ENCODE peak calls at places on chromosomes 13 and 19, in four cellular contexts. One of them, this sample, is unnamed.

GRCh38 chr13:32045537-32045936 is 14.0 kb downstream of the FRY start:
- DNase-seq in cardiac muscle cell: no peak
- DNase-seq in stimulated activated CD8-positive, alpha-beta memory T cell treated with anti-CD3 and anti-CD28 coated beads, Interleukin-4, amount 100 ng/mL, for 4 hours: no peak
- DNase-seq in fibroblast of the conjunctiva: no peak
- DNase-seq in this sample: no peak

GRCh38 chr19:31037311-31037710 is 311.9 kb downstream of the TSHZ3 start:
- DNase-seq in cardiac muscle cell: no peak
- DNase-seq in stimulated activated CD8-positive, alpha-beta memory T cell treated with anti-CD3 and anti-CD28 coated beads, Interleukin-4, amount 100 ng/mL, for 4 hours: no peak
- DNase-seq in fibroblast of the conjunctiva: no peak
- DNase-seq in this sample: no peak

GRCh38 chr13:85985791-85986190 is 186.6 kb upstream of the SLITRK6 start:
- DNase-seq in fibroblast of the conjunctiva: peak; percentile 27
- DNase-seq in cardiac muscle cell: no peak
- DNase-seq in stimulated activated CD8-positive, alpha-beta memory T cell treated with anti-CD3 and anti-CD28 coated beads, Interleukin-4, amount 100 ng/mL, for 4 hours: no peak
- DNase-seq in this sample: no peak

GRCh38 chr19:49355890-49356289 is 6.3 kb downstream of the TEAD2 start:
- DNase-seq in fibroblast of the conjunctiva: no peak
- DNase-seq in stimulated activated CD8-positive, alpha-beta memory T cell treated with anti-CD3 and anti-CD28 coated beads, Interleukin-4, amount 100 ng/mL, for 4 hours: no peak
- DNase-seq in cardiac muscle cell: no peak
- DNase-seq in this sample: no peak

GRCh38 chr13:44755872-44756271 is 179.7 kb upstream of the TSC22D1 start:
- DNase-seq in cardiac muscle cell: no peak
- DNase-seq in stimulated activated CD8-positive, alpha-beta memory T cell treated with anti-CD3 and anti-CD28 coated beads, Interleukin-4, amount 100 ng/mL, for 4 hours: no peak
- DNase-seq in fibroblast of the conjunctiva: no peak
- DNase-seq in this sample: no peak

GRCh38 chr13:73673931-73674330 is 460.3 kb downstream of the KLF12 start:
- DNase-seq in fibroblast of the conjunctiva: no peak
- DNase-seq in cardiac muscle cell: no peak
- DNase-seq in stimulated activated CD8-positive, alpha-beta memory T cell treated with anti-CD3 and anti-CD28 coated beads, Interleukin-4, amount 100 ng/mL, for 4 hours: no peak
- DNase-seq in this sample: no peak

GRCh38 chr19:1673645-1674292 is 21.4 kb upstream of the TCF3 start:
- DNase-seq in fibroblast of the conjunctiva: no peak
- DNase-seq in cardiac muscle cell: no peak
- DNase-seq in stimulated activated CD8-positive, alpha-beta memory T cell treated with anti-CD3 and anti-CD28 coated beads, Interleukin-4, amount 100 ng/mL, for 4 hours: no peak
- DNase-seq in this sample: no peak

GRCh38 chr13:103067751-103068563 is 1.7 kb upstream of the SLC10A2 start:
- DNase-seq in stimulated activated CD8-positive, alpha-beta memory T cell treated with anti-CD3 and anti-CD28 coated beads, Interleukin-4, amount 100 ng/mL, for 4 hours: no peak
- DNase-seq in fibroblast of the conjunctiva: no peak
- DNase-seq in cardiac muscle cell: peak; percentile 34
- DNase-seq in this sample: no peak

GRCh38 chr19:55172741-55173140 is 6.3 kb upstream of the DNAAF3 start:
- DNase-seq in fibroblast of the conjunctiva: no peak
- DNase-seq in cardiac muscle cell: no peak
- DNase-seq in stimulated activated CD8-positive, alpha-beta memory T cell treated with anti-CD3 and anti-CD28 coated beads, Interleukin-4, amount 100 ng/mL, for 4 hours: no peak
- DNase-seq in this sample: no peak

GRCh38 chr13:35785563-35786327 is 309.3 kb upstream of the MAB21L1 start:
- DNase-seq in cardiac muscle cell: no peak
- DNase-seq in fibroblast of the conjunctiva: no peak
- DNase-seq in stimulated activated CD8-positive, alpha-beta memory T cell treated with anti-CD3 and anti-CD28 coated beads, Interleukin-4, amount 100 ng/mL, for 4 hours: no peak
- DNase-seq in this sample: no peak

GRCh38 chr13:111540486-111540885 is 220.0 kb downstream of the TEX29 start:
- DNase-seq in cardiac muscle cell: no peak
- DNase-seq in stimulated activated CD8-positive, alpha-beta memory T cell treated with anti-CD3 and anti-CD28 coated beads, Interleukin-4, amount 100 ng/mL, for 4 hours: no peak
- DNase-seq in fibroblast of the conjunctiva: no peak
- DNase-seq in this sample: no peak

GRCh38 chr19:27759896-27760295 is 1453.1 kb downstream of the UQCRFS1 start:
- DNase-seq in fibroblast of the conjunctiva: no peak
- DNase-seq in stimulated activated CD8-positive, alpha-beta memory T cell treated with anti-CD3 and anti-CD28 coated beads, Interleukin-4, amount 100 ng/mL, for 4 hours: no peak
- DNase-seq in cardiac muscle cell: peak; percentile 0
- DNase-seq in this sample: no peak

GRCh38 chr13:33213024-33213795 is 72.3 kb downstream of the STARD13 start:
- DNase-seq in stimulated activated CD8-positive, alpha-beta memory T cell treated with anti-CD3 and anti-CD28 coated beads, Interleukin-4, amount 100 ng/mL, for 4 hours: no peak
- DNase-seq in fibroblast of the conjunctiva: no peak
- DNase-seq in cardiac muscle cell: no peak
- DNase-seq in this sample: no peak

GRCh38 chr19:37217533-37217854 is 520 bp upstream of the ZNF383 start:
- DNase-seq in cardiac muscle cell: no peak
- DNase-seq in fibroblast of the conjunctiva: no peak
- DNase-seq in stimulated activated CD8-positive, alpha-beta memory T cell treated with anti-CD3 and anti-CD28 coated beads, Interleukin-4, amount 100 ng/mL, for 4 hours: no peak
- DNase-seq in this sample: no peak

GRCh38 chr13:113319371-113319770 is 22.3 kb downstream of the LAMP1 start:
- DNase-seq in stimulated activated CD8-positive, alpha-beta memory T cell treated with anti-CD3 and anti-CD28 coated beads, Interleukin-4, amount 100 ng/mL, for 4 hours: no peak
- DNase-seq in fibroblast of the conjunctiva: no peak
- DNase-seq in cardiac muscle cell: no peak
- DNase-seq in this sample: no peak

GRCh38 chr13:32285633-32285965 is 29.6 kb downstream of the ZAR1L start:
- DNase-seq in fibroblast of the conjunctiva: no peak
- DNase-seq in cardiac muscle cell: no peak
- DNase-seq in stimulated activated CD8-positive, alpha-beta memory T cell treated with anti-CD3 and anti-CD28 coated beads, Interleukin-4, amount 100 ng/mL, for 4 hours: no peak
- DNase-seq in this sample: no peak

GRCh38 chr13:80010846-80011245 is 330.1 kb downstream of the SPRY2 start:
- DNase-seq in fibroblast of the conjunctiva: no peak
- DNase-seq in cardiac muscle cell: no peak
- DNase-seq in stimulated activated CD8-positive, alpha-beta memory T cell treated with anti-CD3 and anti-CD28 coated beads, Interleukin-4, amount 100 ng/mL, for 4 hours: no peak
- DNase-seq in this sample: no peak

GRCh38 chr19:16883518-16883917 is 5.3 kb upstream of the F2RL3 start:
- DNase-seq in cardiac muscle cell: no peak
- DNase-seq in fibroblast of the conjunctiva: no peak
- DNase-seq in stimulated activated CD8-positive, alpha-beta memory T cell treated with anti-CD3 and anti-CD28 coated beads, Interleukin-4, amount 100 ng/mL, for 4 hours: no peak
- DNase-seq in this sample: no peak

GRCh38 chr13:49225358-49226042 is 5.4 kb downstream of the MLNR start:
- DNase-seq in fibroblast of the conjunctiva: no peak
- DNase-seq in stimulated activated CD8-positive, alpha-beta memory T cell treated with anti-CD3 and anti-CD28 coated beads, Interleukin-4, amount 100 ng/mL, for 4 hours: no peak
- DNase-seq in cardiac muscle cell: no peak
- DNase-seq in this sample: no peak

GRCh38 chr13:52454459-52454824 is 836 bp upstream of the CKAP2 start:
- DNase-seq in stimulated activated CD8-positive, alpha-beta memory T cell treated with anti-CD3 and anti-CD28 coated beads, Interleukin-4, amount 100 ng/mL, for 4 hours: no peak
- DNase-seq in cardiac muscle cell: peak; percentile 10
- DNase-seq in fibroblast of the conjunctiva: no peak
- DNase-seq in this sample: no peak

GRCh38 chr19:8641908-8642547 is 11.6 kb downstream of the NFILZ start:
- DNase-seq in fibroblast of the conjunctiva: peak; percentile 45
- DNase-seq in cardiac muscle cell: peak; percentile 33
- DNase-seq in stimulated activated CD8-positive, alpha-beta memory T cell treated with anti-CD3 and anti-CD28 coated beads, Interleukin-4, amount 100 ng/mL, for 4 hours: no peak
- DNase-seq in this sample: no peak

GRCh38 chr13:28455580-28456194 is 39.2 kb downstream of the FLT1 start:
- DNase-seq in cardiac muscle cell: no peak
- DNase-seq in stimulated activated CD8-positive, alpha-beta memory T cell treated with anti-CD3 and anti-CD28 coated beads, Interleukin-4, amount 100 ng/mL, for 4 hours: no peak
- DNase-seq in fibroblast of the conjunctiva: no peak
- DNase-seq in this sample: no peak

GRCh38 chr19:29708553-29709439 is 6.3 kb downstream of the C19orf12 start:
- DNase-seq in stimulated activated CD8-positive, alpha-beta memory T cell treated with anti-CD3 and anti-CD28 coated beads, Interleukin-4, amount 100 ng/mL, for 4 hours: no peak
- DNase-seq in cardiac muscle cell: no peak
- DNase-seq in fibroblast of the conjunctiva: no peak
- DNase-seq in this sample: no peak

GRCh38 chr19:15378529-15379082 is 981 bp downstream of the AKAP8 start:
- DNase-seq in cardiac muscle cell: peak; percentile 71
- DNase-seq in fibroblast of the conjunctiva: no peak
- DNase-seq in stimulated activated CD8-positive, alpha-beta memory T cell treated with anti-CD3 and anti-CD28 coated beads, Interleukin-4, amount 100 ng/mL, for 4 hours: peak; percentile 10
- DNase-seq in this sample: no peak

GRCh38 chr13:40611004-40611403 is 55.4 kb downstream of the FOXO1 start:
- DNase-seq in stimulated activated CD8-positive, alpha-beta memory T cell treated with anti-CD3 and anti-CD28 coated beads, Interleukin-4, amount 100 ng/mL, for 4 hours: no peak
- DNase-seq in fibroblast of the conjunctiva: no peak
- DNase-seq in cardiac muscle cell: no peak
- DNase-seq in this sample: no peak

GRCh38 chr19:1074512-1075283 is 7.7 kb downstream of the ARHGAP45 start:
- DNase-seq in cardiac muscle cell: no peak
- DNase-seq in fibroblast of the conjunctiva: no peak
- DNase-seq in stimulated activated CD8-positive, alpha-beta memory T cell treated with anti-CD3 and anti-CD28 coated beads, Interleukin-4, amount 100 ng/mL, for 4 hours: peak; percentile 90
- DNase-seq in this sample: peak; percentile 48

GRCh38 chr13:75384881-75385707 is 96.9 kb downstream of the TBC1D4 start:
- DNase-seq in stimulated activated CD8-positive, alpha-beta memory T cell treated with anti-CD3 and anti-CD28 coated beads, Interleukin-4, amount 100 ng/mL, for 4 hours: no peak
- DNase-seq in fibroblast of the conjunctiva: no peak
- DNase-seq in cardiac muscle cell: no peak
- DNase-seq in this sample: no peak

GRCh38 chr19:6223461-6224307 is 56.1 kb downstream of the MLLT1 start:
- DNase-seq in fibroblast of the conjunctiva: no peak
- DNase-seq in stimulated activated CD8-positive, alpha-beta memory T cell treated with anti-CD3 and anti-CD28 coated beads, Interleukin-4, amount 100 ng/mL, for 4 hours: no peak
- DNase-seq in cardiac muscle cell: no peak
- DNase-seq in this sample: no peak

GRCh38 chr19:485583-486236 is 10.6 kb upstream of the MADCAM1 start:
- DNase-seq in stimulated activated CD8-positive, alpha-beta memory T cell treated with anti-CD3 and anti-CD28 coated beads, Interleukin-4, amount 100 ng/mL, for 4 hours: no peak
- DNase-seq in fibroblast of the conjunctiva: no peak
- DNase-seq in cardiac muscle cell: no peak
- DNase-seq in this sample: no peak

This sample was measured in esophagus squamous epithelium.